ENCODE peak calls at places on chromosomes 13 and 19, in eight cellular contexts. H is A549; O is CD8-positive, alpha-beta T cell; L is effector memory CD4-positive, alpha-beta T cell; E is hepatocyte; J is heart left ventricle; G is tibial nerve; I is neural progenitor cell. Y is an unnamed sample.

GRCh38 chr13:113729329-113730019 is 29.6 kb upstream of the TMEM255B start:
- DNase-seq in H (peak; percentile 31), O (no peak), L (no peak), E (no peak), J (peak; percentile 71), G (no peak), I (no peak), Y (no peak)

GRCh38 chr19:23778566-23778965 is 19.9 kb upstream of the ZNF681 start:
- DNase-seq in H (no peak), O (no peak), L (no peak), E (no peak), J (no peak), G (no peak), I (no peak), Y (no peak)

GRCh38 chr19:18415177-18415867 is 3.9 kb upstream of the SSBP4 start:
- DNase-seq in H (no peak), O (no peak), L (no peak), E (peak; percentile 70), J (peak; percentile 91), G (peak; percentile 61), I (no peak), Y (no peak)

GRCh38 chr19:34481861-34482379 is 362 bp downstream of the WTIP start:
- DNase-seq in H (peak; percentile 73), O (no peak), L (no peak), E (no peak), J (peak; percentile 52), G (no peak), I (no peak), Y (no peak)

GRCh38 chr13:44230736-44231135 is 142.9 kb upstream of the SERP2 start:
- DNase-seq in H (no peak), O (no peak), L (no peak), E (no peak), J (no peak), G (no peak), I (no peak), Y (no peak)

GRCh38 chr19:48745208-48745995 is 1.3 kb downstream of the IZUMO1 start:
- DNase-seq in H (peak; percentile 80), O (peak; percentile 41), L (no peak), E (peak; percentile 68), J (peak; percentile 60), G (no peak), I (peak; percentile 84), Y (peak; percentile 65)

GRCh38 chr13:42525035-42525504 is 48.9 kb upstream of the TNFSF11 start:
- DNase-seq in H (peak; percentile 4), O (no peak), L (no peak), E (peak; percentile 47), J (no peak), G (no peak), I (no peak), Y (no peak)

GRCh38 chr19:55460670-55461258 is 678 bp downstream of the ISOC2 start:
- DNase-seq in H (peak; percentile 75), O (no peak), L (no peak), E (peak; percentile 91), J (peak; percentile 90), G (peak; percentile 68), I (peak; percentile 93), Y (peak; percentile 86)

GRCh38 chr19:51125421-51126075 is 842 bp downstream of the SIGLEC9 start:
- DNase-seq in H (no peak), O (no peak), L (no peak), E (no peak), J (no peak), G (no peak), I (no peak), Y (no peak)

GRCh38 chr13:28584873-28585317 is 74.0 kb upstream of the POMP start:
- DNase-seq in H (no peak), O (no peak), L (no peak), E (no peak), J (no peak), G (no peak), I (no peak), Y (no peak)

GRCh38 chr19:53881482-53882390 is at the start of gene PRKCG:
- DNase-seq in H (peak; percentile 75), O (peak; percentile 61), L (peak; percentile 61), E (peak; percentile 82), J (peak; percentile 42), G (no peak), I (peak; percentile 87), Y (peak; percentile 90)

GRCh38 chr13:60398949-60399589 is 2.0 kb downstream of the TDRD3 start:
- DNase-seq in H (no peak), O (no peak), L (no peak), E (no peak), J (no peak), G (no peak), I (no peak), Y (no peak)

GRCh38 chr19:16339361-16339725 is 14.7 kb downstream of the KLF2 start:
- DNase-seq in H (no peak), O (no peak), L (no peak), E (no peak), J (no peak), G (no peak), I (no peak), Y (no peak)

GRCh38 chr19:17125728-17126677 is 50.4 kb downstream of the MYO9B start:
- DNase-seq in H (no peak), O (peak; percentile 80), L (peak; percentile 69), E (no peak), J (peak; percentile 80), G (no peak), I (no peak), Y (no peak)

GRCh38 chr19:29524912-29525870 is 603 bp upstream of the VSTM2B start:
- DNase-seq in H (no peak), O (no peak), L (no peak), E (no peak), J (no peak), G (no peak), I (peak; percentile 66), Y (no peak)

GRCh38 chr13:21619633-21620220 is 15.8 kb upstream of the MICU2 start:
- DNase-seq in H (no peak), O (no peak), L (no peak), E (no peak), J (no peak), G (no peak), I (no peak), Y (no peak)

GRCh38 chr13:61286148-61286745 is 129.4 kb downstream of the PCDH20 start:
- DNase-seq in H (peak; percentile 19), O (no peak), L (no peak), E (peak; percentile 30), J (no peak), G (no peak), I (peak; percentile 53), Y (peak; percentile 54)

GRCh38 chr19:1837625-1838105 is 10.6 kb downstream of the REXO1 start:
- DNase-seq in H (no peak), O (peak; percentile 60), L (peak; percentile 28), E (peak; percentile 56), J (no peak), G (no peak), I (peak; percentile 73), Y (no peak)

DNA sequence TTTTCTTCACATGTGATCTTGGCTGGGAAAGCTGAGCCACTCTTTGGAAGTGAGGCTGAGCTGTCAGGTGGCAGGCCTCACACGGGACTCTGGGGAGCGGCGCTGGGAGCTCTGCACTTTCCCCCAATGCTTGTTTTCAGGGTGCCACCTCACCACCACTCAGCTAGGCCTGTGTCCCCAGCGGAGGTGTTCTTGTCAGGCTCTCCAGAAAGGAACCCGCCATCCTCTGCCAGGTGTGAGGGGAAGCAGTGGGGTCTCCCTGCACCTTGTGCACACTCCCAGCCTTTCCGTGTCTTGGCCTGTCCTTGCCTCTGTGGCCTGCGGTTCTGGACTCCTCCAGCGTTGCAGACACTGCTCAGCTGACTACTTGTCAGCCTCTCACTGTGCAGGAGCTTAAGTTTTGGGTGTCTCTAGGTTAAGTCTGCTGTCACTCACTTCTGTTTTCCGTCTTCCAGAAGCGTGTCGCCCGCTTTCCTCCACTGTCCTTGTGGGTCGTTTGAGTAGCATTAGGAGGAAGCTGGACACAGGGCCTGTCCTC is 51.9 kb downstream of the GGACT start:
- DNase-seq in H (no peak), O (no peak), L (no peak), E (no peak), J (no peak), G (no peak), I (no peak), Y (no peak)
- H3K4me1 ChIP-seq in H (no peaks in the 10 kb centered on the region), O (peaks cover 19% of the 10 kb centered on the region), L (peaks cover 9% of the 10 kb centered on the region), E (peaks cover 11% of the 10 kb centered on the region), J (no peaks in the 10 kb centered on the region), G (no peaks in the 10 kb centered on the region), I (peaks cover 21% of the 10 kb centered on the region), Y (no peaks in the 10 kb centered on the region)

GRCh38 chr19:6239871-6240676 is 39.7 kb downstream of the MLLT1 start:
- DNase-seq in H (no peak), O (no peak), L (no peak), E (no peak), J (no peak), G (no peak), I (peak; percentile 49), Y (no peak)
- H3K4me1 ChIP-seq in H (no peaks in the 10 kb centered on the region), O (peaks cover 19% of the 10 kb centered on the region), L (peaks cover 10% of the 10 kb centered on the region), E (no peaks in the 10 kb centered on the region), J (peaks cover 84% of the 10 kb centered on the region), G (no peaks in the 10 kb centered on the region), I (no peaks in the 10 kb centered on the region), Y (no peaks in the 10 kb centered on the region)

GRCh38 chr13:75547917-75548316 is 1.7 kb upstream of the UCHL3 start:
- DNase-seq in H (no peak), O (no peak), L (no peak), E (no peak), J (no peak), G (no peak), I (no peak), Y (no peak)
- H3K4me1 ChIP-seq in H (peaks cover 20% of the 10 kb centered on the region), O (peaks cover 19% of the 10 kb centered on the region), L (peaks cover 5% of the 10 kb centered on the region), E (no peaks in the 10 kb centered on the region), J (peaks cover 11% of the 10 kb centered on the region), G (no peaks in the 10 kb centered on the region), I (peaks cover 11% of the 10 kb centered on the region), Y (peaks cover 9% of the 10 kb centered on the region)

GRCh38 chr13:46607768-46608553 is 55.0 kb downstream of the LRCH1 start:
- DNase-seq in H (peak; percentile 86), O (no peak), L (no peak), E (peak; percentile 71), J (no peak), G (no peak), I (no peak), Y (peak; percentile 76)

GRCh38 chr13:46605824-46606554 is 53.0 kb downstream of the LRCH1 start:
- DNase-seq in H (no peak), O (no peak), L (no peak), E (no peak), J (no peak), G (no peak), I (no peak), Y (no peak)

GRCh38 chr13:46605089-46605488 is 52.1 kb downstream of the LRCH1 start:
- DNase-seq in H (no peak), O (no peak), L (no peak), E (no peak), J (no peak), G (no peak), I (no peak), Y (no peak)

GRCh38 chr13:46609052-46609451 is 56.1 kb downstream of the LRCH1 start:
- DNase-seq in H (no peak), O (no peak), L (no peak), E (no peak), J (no peak), G (no peak), I (no peak), Y (no peak)

DNA sequence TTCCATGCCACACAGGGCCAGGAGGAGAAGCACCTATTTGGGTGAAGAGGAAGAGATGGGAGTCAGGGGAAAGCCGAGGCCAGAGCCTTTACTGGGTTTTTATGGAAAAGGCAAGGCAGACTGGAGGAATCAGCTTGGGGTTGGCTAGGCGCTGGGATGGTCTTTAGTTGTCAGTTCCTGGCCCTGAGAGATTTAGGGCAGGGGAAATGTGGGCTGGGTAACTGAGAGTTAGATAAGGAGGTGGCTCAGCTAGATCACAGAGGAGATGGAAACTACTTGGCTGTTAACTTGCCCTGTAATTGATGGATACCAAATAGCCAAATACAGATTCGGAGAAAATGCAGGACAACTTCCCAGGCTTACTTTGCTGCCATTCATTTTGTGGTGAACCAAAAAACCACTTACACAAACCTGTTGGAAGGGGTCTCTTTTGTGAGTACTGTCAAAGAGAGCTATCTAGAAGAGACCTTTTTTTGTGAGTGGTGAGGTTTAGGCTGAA is 54.0 kb downstream of the LRCH1 start:
- DNase-seq in H (no peak), O (no peak), L (no peak), E (no peak), J (no peak), G (no peak), I (no peak), Y (no peak)
- H3K4me1 ChIP-seq in H (peaks cover 75% of the 10 kb centered on the region), O (peaks cover 10% of the 10 kb centered on the region), L (peaks cover 10% of the 10 kb centered on the region), E (peaks cover 38% of the 10 kb centered on the region), J (peaks cover 78% of the 10 kb centered on the region), G (no peaks in the 10 kb centered on the region), I (peaks cover 10% of the 10 kb centered on the region), Y (peaks cover 83% of the 10 kb centered on the region)